ENCODE peak calls at places on chromosomes 3 and 15, in six cellular contexts. One of them, this sample, is unnamed.

GRCh38 chr3:132210476-132211346 is 106.5 kb upstream of the ACP3 start:
- DNase-seq in germinal center: peak; percentile 10
- DNase-seq in fibroblast of lung: no peak
- DNase-seq in Right ventricle myocardium inferior: no peak
- DNase-seq in foreskin fibroblast: no peak
- DNase-seq in NCI-H82: peak; percentile 69
- DNase-seq in this sample: peak; percentile 41

GRCh38 chr15:62781081-62781497 is 261.5 kb upstream of the TPM1 start:
- DNase-seq in germinal center: no peak
- DNase-seq in fibroblast of lung: peak; percentile 40
- DNase-seq in Right ventricle myocardium inferior: no peak
- DNase-seq in foreskin fibroblast: no peak
- DNase-seq in NCI-H82: no peak
- DNase-seq in this sample: no peak

GRCh38 chr3:117499189-117499870 is 789.8 kb downstream of the TUSC7 start:
- DNase-seq in germinal center: no peak
- DNase-seq in fibroblast of lung: no peak
- DNase-seq in Right ventricle myocardium inferior: no peak
- DNase-seq in foreskin fibroblast: no peak
- DNase-seq in NCI-H82: no peak
- DNase-seq in this sample: no peak

GRCh38 chr3:72299321-72299802 is 514.4 kb upstream of the PROK2 start:
- DNase-seq in germinal center: no peak
- DNase-seq in fibroblast of lung: peak; percentile 83
- DNase-seq in Right ventricle myocardium inferior: no peak
- DNase-seq in foreskin fibroblast: peak; percentile 30
- DNase-seq in NCI-H82: no peak
- DNase-seq in this sample: no peak

GRCh38 chr3:115100172-115100571 is 46.9 kb downstream of the ZBTB20 start:
- DNase-seq in germinal center: no peak
- DNase-seq in fibroblast of lung: peak; percentile 89
- DNase-seq in Right ventricle myocardium inferior: no peak
- DNase-seq in foreskin fibroblast: peak; percentile 23
- DNase-seq in NCI-H82: peak; percentile 46
- DNase-seq in this sample: peak; percentile 6

GRCh38 chr3:187739125-187739560 is 6.1 kb downstream of the BCL6 start:
- DNase-seq in germinal center: peak; percentile 36
- DNase-seq in fibroblast of lung: peak; percentile 28
- DNase-seq in Right ventricle myocardium inferior: peak; percentile 70
- DNase-seq in foreskin fibroblast: no peak
- DNase-seq in NCI-H82: no peak
- DNase-seq in this sample: no peak

GRCh38 chr3:72820405-72820804 is 27.8 kb downstream of the SHQ1 start:
- DNase-seq in germinal center: peak; percentile 20
- DNase-seq in fibroblast of lung: peak; percentile 79
- DNase-seq in Right ventricle myocardium inferior: no peak
- DNase-seq in foreskin fibroblast: peak; percentile 58
- DNase-seq in NCI-H82: no peak
- DNase-seq in this sample: no peak

GRCh38 chr3:147962408-147963164 is 553.4 kb downstream of the ZIC1 start:
- DNase-seq in germinal center: no peak
- DNase-seq in fibroblast of lung: no peak
- DNase-seq in Right ventricle myocardium inferior: no peak
- DNase-seq in foreskin fibroblast: no peak
- DNase-seq in NCI-H82: peak; percentile 16
- DNase-seq in this sample: no peak

GRCh38 chr15:55965091-55965490 is 28.3 kb downstream of the NEDD4 start:
- DNase-seq in germinal center: no peak
- DNase-seq in fibroblast of lung: no peak
- DNase-seq in Right ventricle myocardium inferior: no peak
- DNase-seq in foreskin fibroblast: no peak
- DNase-seq in NCI-H82: no peak
- DNase-seq in this sample: no peak

GRCh38 chr3:183116051-183116614 is 16.8 kb upstream of the MCCC1 start:
- DNase-seq in germinal center: peak; percentile 96
- DNase-seq in fibroblast of lung: no peak
- DNase-seq in Right ventricle myocardium inferior: no peak
- DNase-seq in foreskin fibroblast: no peak
- DNase-seq in NCI-H82: peak; percentile 95
- DNase-seq in this sample: no peak

GRCh38 chr3:137282871-137283270 is 325.1 kb downstream of the IL20RB start:
- DNase-seq in germinal center: no peak
- DNase-seq in fibroblast of lung: no peak
- DNase-seq in Right ventricle myocardium inferior: no peak
- DNase-seq in foreskin fibroblast: no peak
- DNase-seq in NCI-H82: no peak
- DNase-seq in this sample: no peak

GRCh38 chr3:100992086-100993033 is 861 bp downstream of the ABI3BP start:
- DNase-seq in germinal center: no peak
- DNase-seq in fibroblast of lung: no peak
- DNase-seq in Right ventricle myocardium inferior: no peak
- DNase-seq in foreskin fibroblast: no peak
- DNase-seq in NCI-H82: no peak
- DNase-seq in this sample: peak; percentile 27

GRCh38 chr3:53938645-53939044 is 47.0 kb upstream of the SELENOK start:
- DNase-seq in germinal center: peak; percentile 51
- DNase-seq in fibroblast of lung: peak; percentile 41
- DNase-seq in Right ventricle myocardium inferior: no peak
- DNase-seq in foreskin fibroblast: peak; percentile 24
- DNase-seq in NCI-H82: peak; percentile 85
- DNase-seq in this sample: peak; percentile 58